ENCODE peak calls at places on chromosome 6, in five cellular contexts. S is H9, R is HCT116, O is heart right ventricle, X is A549. E is an unnamed sample. For H3K4me1, the result is how much of the 10 kb centered on the place peaks cover.

GRCh38 chr6:44023586-44024454 is 103.4 kb downstream of the MRPL14 start:
- DNase-seq in R (no peak), S (no peak), X (no peak), O (no peak), E (no peak)

GRCh38 chr6:131643262-131643631 is 6.1 kb downstream of the ENPP3 start:
- DNase-seq in O (no peak), S (no peak), X (no peak), R (peak), E (no peak)

GRCh38 chr6:32167154-32167760 is 2.9 kb downstream of the EGFL8 start:
- DNase-seq in R (no peak), S (peak), O (no peak), X (no peak), E (no peak)

GRCh38 chr6:87941556-87942358 is 105.9 kb upstream of the SPACA1 start:
- DNase-seq in S (no peak), R (no peak), X (no peak), O (no peak), E (no peak)

GRCh38 chr6:150604467-150604866 is 4.8 kb downstream of the PLEKHG1 start:
- DNase-seq in X (no peak), R (no peak), O (no peak), S (no peak), E (no peak)

GRCh38 chr6:62775427-62776022 is 435.7 kb upstream of the FKBP1C start:
- DNase-seq in R (peak), O (no peak), S (no peak), X (peak), E (no peak)

GRCh38 chr6:593139-593906 is 63.6 kb downstream of the HUS1B start:
- DNase-seq in O (peak), X (peak), S (no peak), R (peak), E (no peak)

GRCh38 chr6:2147737-2148448 is 97.5 kb downstream of the GMDS start:
- DNase-seq in S (no peak), O (no peak), X (no peak), R (no peak), E (no peak)

GRCh38 chr6:86537311-86537861 is 399.9 kb upstream of the HTR1E start:
- DNase-seq in S (no peak), O (no peak), R (no peak), X (no peak), E (no peak)

GRCh38 chr6:30915591-30915946 is 1.5 kb downstream of the VARS2 start:
- DNase-seq in R (peak), X (peak), O (peak), S (peak), E (no peak)

GRCh38 chr6:30914854-30915590 is 984 bp downstream of the VARS2 start:
- DNase-seq in O (peak), R (no peak), S (no peak), X (no peak), E (no peak)

GRCh38 chr6:30918675-30919074 is 4.6 kb downstream of the VARS2 start:
- DNase-seq in X (no peak), S (no peak), O (no peak), R (no peak), E (no peak)

GRCh38 chr6:30914076-30914853 is at the start of gene VARS2:
- DNase-seq in R (peak), S (peak), O (peak), X (peak), E (peak)

GRCh38 chr6:30917487-30917886 is 3.4 kb downstream of the VARS2 start:
- DNase-seq in R (no peak), X (no peak), S (no peak), O (no peak), E (no peak)
- H3K4me1 ChIP-seq in R (under half), X (under half), S (under half), O (under half), E (under half)

GRCh38 chr6:112366695-112367546 is 19.8 kb downstream of the RFPL4B start:
- DNase-seq in O (no peak), X (no peak), S (no peak), R (no peak), E (no peak)
- H3K4me1 ChIP-seq in O (under half), X (under half), S (under half), R (under half), E (under half)

GRCh38 chr6:156514186-156514585 is 263.0 kb upstream of the ARID1B start:
- DNase-seq in X (no peak), O (no peak), S (no peak), R (no peak), E (no peak)
- H3K4me1 ChIP-seq in X (under half), O (under half), S (under half), R (under half), E (under half)

GRCh38 chr6:157532963-157533362 is 152.0 kb downstream of the ZDHHC14 start:
- DNase-seq in S (no peak), X (no peak), R (no peak), O (no peak), E (no peak)
- H3K4me1 ChIP-seq in S (under half), X (under half), R (under half), O (under half), E (under half)

GRCh38 chr6:125747589-125748533 is 1.6 kb upstream of the HEY2 start:
- DNase-seq in X (no peak), R (no peak), S (peak), O (peak), E (peak)
- H3K4me1 ChIP-seq in X (under half), R (under half), S (under half), O (under half), E (under half)

GRCh38 chr6:39076086-39076992 is 27.8 kb downstream of the GLP1R start:
- DNase-seq in S (peak), O (no peak), X (no peak), R (no peak), E (no peak)

GRCh38 chr6:39072830-39073229 is 24.2 kb downstream of the GLP1R start:
- DNase-seq in O (no peak), S (no peak), R (no peak), X (no peak), E (no peak)

GRCh38 chr6:39073471-39074355 is 25.1 kb downstream of the GLP1R start:
- DNase-seq in R (no peak), S (peak), X (no peak), O (no peak), E (no peak)

GRCh38 chr6:39075010-39075738 is 26.6 kb downstream of the GLP1R start:
- DNase-seq in O (no peak), X (no peak), S (peak), R (no peak), E (no peak)

DNA sequence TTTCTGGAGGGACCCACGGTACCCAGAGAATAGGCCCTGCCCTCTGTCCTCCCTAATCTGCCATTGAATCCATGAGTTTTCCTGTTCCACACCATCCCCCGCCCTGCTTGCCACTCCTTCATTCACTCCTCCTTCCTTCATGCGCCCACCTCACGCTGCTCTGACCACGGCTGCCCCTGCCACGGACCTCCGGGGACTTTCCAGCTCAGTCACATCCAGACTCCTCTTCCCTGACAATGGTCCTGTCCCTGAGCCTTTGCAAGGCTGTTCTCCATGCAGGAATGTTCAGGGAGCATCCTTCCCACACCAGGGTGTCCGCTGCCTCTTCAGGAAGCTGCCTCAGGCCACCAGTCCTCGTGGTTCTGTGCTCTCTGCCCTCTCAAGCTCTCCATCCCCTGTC is 25.9 kb downstream of the GLP1R start:
- DNase-seq in S (peak), R (no peak), X (no peak), O (no peak), E (no peak)
- H3K4me1 ChIP-seq in S (under half), R (under half), X (under half), O (under half), E (under half)

DNA sequence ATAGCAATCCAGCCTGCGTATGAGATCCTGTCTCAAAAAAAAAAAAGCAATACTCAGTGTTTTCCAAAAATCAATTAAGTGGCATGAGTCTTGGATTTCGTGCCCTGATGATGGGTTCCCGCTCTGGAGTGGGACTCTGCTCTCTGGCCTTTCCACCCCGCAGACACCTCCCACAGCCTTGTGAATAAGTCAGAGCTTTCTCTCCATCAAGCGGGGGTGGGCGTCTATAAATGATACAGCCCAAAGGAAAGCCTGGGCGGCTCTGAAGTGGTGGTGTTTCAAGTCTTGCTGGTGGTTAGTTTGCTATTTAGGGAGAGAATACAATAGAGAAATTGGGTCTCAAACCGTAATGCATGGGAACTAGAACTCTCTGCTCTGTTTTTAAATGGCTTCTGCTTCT is 52.5 kb upstream of the TAGAP start:
- DNase-seq in S (no peak), O (no peak), R (no peak), X (no peak), E (no peak)
- H3K4me1 ChIP-seq in S (under half), O (under half), R (under half), X (under half), E (under half)

GRCh38 chr6:79546186-79546585 is 9.0 kb upstream of the LCA5 start:
- DNase-seq in X (no peak), R (no peak), O (no peak), S (no peak), E (no peak)
- H3K4me1 ChIP-seq in X (under half), R (under half), O (under half), S (under half), E (under half)

GRCh38 chr6:45450801-45451200 is 73.1 kb upstream of the SUPT3H start:
- DNase-seq in X (no peak), O (no peak), R (no peak), S (no peak), E (no peak)

GRCh38 chr6:45448417-45449389 is 71.0 kb upstream of the SUPT3H start:
- DNase-seq in R (no peak), S (no peak), O (no peak), X (no peak), E (no peak)

GRCh38 chr6:45447721-45448120 is 70.0 kb upstream of the SUPT3H start:
- DNase-seq in O (no peak), S (no peak), X (no peak), R (no peak), E (no peak)

GRCh38 chr6:45447005-45447404 is 69.3 kb upstream of the SUPT3H start:
- DNase-seq in X (no peak), S (no peak), O (no peak), R (no peak), E (no peak)

GRCh38 chr6:45450132-45450531 is 72.4 kb upstream of the SUPT3H start:
- DNase-seq in O (no peak), R (no peak), X (no peak), S (no peak), E (no peak)
- H3K4me1 ChIP-seq in O (under half), R (under half), X (under half), S (under half), E (under half)

E was measured in upper lobe of left lung.